ENCODE peak calls at places on chromosomes 5 and 9, in nine cellular contexts. One of them, this sample, is unnamed.

GRCh38 chr5:157219491-157220271 is 39.0 kb downstream of the ITK start:
- DNase-seq in Peyer's patch: no peak
- DNase-seq in coronary artery: no peak
- DNase-seq in GM13976: peak
- DNase-seq in A549: no peak
- DNase-seq in lower lobe of right lung: no peak
- DNase-seq in transverse colon: no peak
- DNase-seq in cardiac muscle cell: no peak
- DNase-seq in CD4-positive, alpha-beta T cell: no peak
- DNase-seq in this sample: no peak

GRCh38 chr5:149240354-149240998 is 31.2 kb upstream of the AFAP1L1 start:
- DNase-seq in Peyer's patch: peak
- DNase-seq in coronary artery: no peak
- DNase-seq in GM13976: peak
- DNase-seq in A549: no peak
- DNase-seq in lower lobe of right lung: peak
- DNase-seq in transverse colon: peak
- DNase-seq in cardiac muscle cell: no peak
- DNase-seq in CD4-positive, alpha-beta T cell: peak
- DNase-seq in this sample: no peak

GRCh38 chr9:16871358-16872151 is 1.1 kb upstream of the BNC2 start:
- DNase-seq in Peyer's patch: peak
- DNase-seq in coronary artery: peak
- DNase-seq in GM13976: peak
- DNase-seq in A549: peak
- DNase-seq in lower lobe of right lung: peak
- DNase-seq in transverse colon: peak
- DNase-seq in cardiac muscle cell: peak
- DNase-seq in CD4-positive, alpha-beta T cell: no peak
- DNase-seq in this sample: peak

GRCh38 chr5:73193592-73193991 is 20.6 kb downstream of the TMEM174 start:
- DNase-seq in Peyer's patch: no peak
- DNase-seq in coronary artery: no peak
- DNase-seq in GM13976: no peak
- DNase-seq in A549: no peak
- DNase-seq in lower lobe of right lung: no peak
- DNase-seq in transverse colon: no peak
- DNase-seq in cardiac muscle cell: no peak
- DNase-seq in CD4-positive, alpha-beta T cell: no peak
- DNase-seq in this sample: no peak

GRCh38 chr9:14888272-14888671 is 22.0 kb downstream of the FREM1 start:
- DNase-seq in Peyer's patch: no peak
- DNase-seq in coronary artery: no peak
- DNase-seq in GM13976: no peak
- DNase-seq in A549: no peak
- DNase-seq in lower lobe of right lung: no peak
- DNase-seq in transverse colon: no peak
- DNase-seq in cardiac muscle cell: no peak
- DNase-seq in CD4-positive, alpha-beta T cell: no peak
- DNase-seq in this sample: no peak

GRCh38 chr9:29006603-29007002 is 1433.3 kb upstream of the C9orf72 start:
- DNase-seq in Peyer's patch: no peak
- DNase-seq in coronary artery: no peak
- DNase-seq in GM13976: no peak
- DNase-seq in A549: peak
- DNase-seq in lower lobe of right lung: no peak
- DNase-seq in transverse colon: no peak
- DNase-seq in cardiac muscle cell: no peak
- DNase-seq in CD4-positive, alpha-beta T cell: no peak
- DNase-seq in this sample: no peak

GRCh38 chr5:107121793-107122519 is 548.8 kb downstream of the EFNA5 start:
- DNase-seq in Peyer's patch: no peak
- DNase-seq in coronary artery: no peak
- DNase-seq in GM13976: no peak
- DNase-seq in A549: no peak
- DNase-seq in lower lobe of right lung: no peak
- DNase-seq in transverse colon: no peak
- DNase-seq in cardiac muscle cell: no peak
- DNase-seq in CD4-positive, alpha-beta T cell: no peak
- DNase-seq in this sample: no peak

GRCh38 chr5:150492621-150493020 is 15.3 kb upstream of the NDST1 start:
- DNase-seq in Peyer's patch: no peak
- DNase-seq in coronary artery: no peak
- DNase-seq in GM13976: no peak
- DNase-seq in A549: peak
- DNase-seq in lower lobe of right lung: no peak
- DNase-seq in transverse colon: no peak
- DNase-seq in cardiac muscle cell: no peak
- DNase-seq in CD4-positive, alpha-beta T cell: no peak
- DNase-seq in this sample: no peak

GRCh38 chr5:15286659-15287058 is 213.3 kb upstream of the FBXL7 start:
- DNase-seq in Peyer's patch: no peak
- DNase-seq in coronary artery: no peak
- DNase-seq in GM13976: no peak
- DNase-seq in A549: no peak
- DNase-seq in lower lobe of right lung: no peak
- DNase-seq in transverse colon: no peak
- DNase-seq in cardiac muscle cell: peak
- DNase-seq in CD4-positive, alpha-beta T cell: no peak
- DNase-seq in this sample: no peak
- TF ChIP-seq CTCF in Peyer's patch: no peak
- TF ChIP-seq CTCF in coronary artery: no peak
- TF ChIP-seq CTCF in GM13976: no peak
- TF ChIP-seq CTCF in A549: no peak
- TF ChIP-seq CTCF in lower lobe of right lung: peak
- TF ChIP-seq CTCF in transverse colon: no peak
- TF ChIP-seq CTCF in cardiac muscle cell: peak
- TF ChIP-seq CTCF in CD4-positive, alpha-beta T cell: no peak
- TF ChIP-seq CTCF in this sample: no peak

GRCh38 chr5:40167283-40167682 is 512.4 kb upstream of the PTGER4 start:
- DNase-seq in Peyer's patch: no peak
- DNase-seq in coronary artery: no peak
- DNase-seq in GM13976: no peak
- DNase-seq in A549: no peak
- DNase-seq in lower lobe of right lung: no peak
- DNase-seq in transverse colon: no peak
- DNase-seq in cardiac muscle cell: no peak
- DNase-seq in CD4-positive, alpha-beta T cell: no peak
- DNase-seq in this sample: no peak

GRCh38 chr5:40160435-40160834 is 519.3 kb upstream of the PTGER4 start:
- DNase-seq in Peyer's patch: no peak
- DNase-seq in coronary artery: no peak
- DNase-seq in GM13976: no peak
- DNase-seq in A549: no peak
- DNase-seq in lower lobe of right lung: no peak
- DNase-seq in transverse colon: no peak
- DNase-seq in cardiac muscle cell: no peak
- DNase-seq in CD4-positive, alpha-beta T cell: no peak
- DNase-seq in this sample: no peak

GRCh38 chr5:40166757-40167156 is 513.0 kb upstream of the PTGER4 start:
- DNase-seq in Peyer's patch: no peak
- DNase-seq in coronary artery: no peak
- DNase-seq in GM13976: no peak
- DNase-seq in A549: no peak
- DNase-seq in lower lobe of right lung: no peak
- DNase-seq in transverse colon: no peak
- DNase-seq in cardiac muscle cell: no peak
- DNase-seq in CD4-positive, alpha-beta T cell: no peak
- DNase-seq in this sample: no peak

GRCh38 chr5:40165106-40165788 is 514.5 kb upstream of the PTGER4 start:
- DNase-seq in Peyer's patch: no peak
- DNase-seq in coronary artery: no peak
- DNase-seq in GM13976: no peak
- DNase-seq in A549: no peak
- DNase-seq in lower lobe of right lung: no peak
- DNase-seq in transverse colon: no peak
- DNase-seq in cardiac muscle cell: no peak
- DNase-seq in CD4-positive, alpha-beta T cell: no peak
- DNase-seq in this sample: no peak

DNA sequence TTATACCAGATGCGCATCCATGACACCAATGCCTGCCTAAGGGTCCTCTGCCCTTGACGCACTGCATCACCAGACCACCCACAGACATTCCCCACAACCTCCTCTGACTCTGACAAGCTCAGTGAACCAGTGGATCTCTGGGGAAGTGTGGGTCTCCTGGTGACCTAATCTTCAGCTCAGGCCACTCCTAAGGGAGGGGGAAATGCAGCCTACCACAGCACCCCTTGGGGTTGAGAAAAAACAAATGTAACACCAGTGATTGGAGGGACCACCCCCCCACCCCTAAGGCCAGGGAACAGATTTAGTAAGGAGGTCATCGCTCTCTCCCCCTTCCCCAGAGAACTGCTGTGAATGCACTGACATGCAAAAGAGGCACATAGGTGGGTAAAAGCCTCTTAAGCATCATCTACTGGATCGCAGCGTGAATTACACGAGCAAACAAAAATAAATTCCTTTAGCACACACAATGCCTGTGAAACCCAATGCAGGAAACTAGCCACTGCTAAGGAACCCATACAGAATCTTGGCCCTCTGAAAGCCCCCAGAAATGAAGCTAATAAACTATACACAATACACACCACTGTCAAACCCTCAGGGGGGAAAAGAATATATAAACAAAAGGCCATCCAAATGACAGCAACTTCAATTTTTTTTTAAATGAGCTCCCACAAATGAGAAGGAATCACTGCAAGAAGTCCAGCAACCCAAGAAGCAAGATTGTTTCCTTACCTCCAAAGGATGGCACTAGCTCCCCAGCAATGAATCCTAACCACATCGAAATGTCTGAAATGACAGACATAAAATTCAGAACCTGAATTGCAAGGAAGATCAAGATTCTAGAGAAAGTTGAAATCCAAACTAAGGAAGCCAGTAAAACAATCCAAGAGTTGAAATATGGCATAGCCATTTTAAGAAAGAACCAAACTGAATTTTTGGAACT is 513.7 kb upstream of the PTGER4 start:
- DNase-seq in Peyer's patch: no peak
- DNase-seq in coronary artery: no peak
- DNase-seq in GM13976: no peak
- DNase-seq in A549: peak
- DNase-seq in lower lobe of right lung: no peak
- DNase-seq in transverse colon: no peak
- DNase-seq in cardiac muscle cell: no peak
- DNase-seq in CD4-positive, alpha-beta T cell: no peak
- DNase-seq in this sample: no peak
- TF ChIP-seq CTCF in Peyer's patch: peak
- TF ChIP-seq CTCF in coronary artery: no peak
- TF ChIP-seq CTCF in GM13976: no peak
- TF ChIP-seq CTCF in A549: peak
- TF ChIP-seq CTCF in lower lobe of right lung: no peak
- TF ChIP-seq CTCF in transverse colon: no peak
- TF ChIP-seq CTCF in cardiac muscle cell: no peak
- TF ChIP-seq CTCF in CD4-positive, alpha-beta T cell: no peak
- TF ChIP-seq CTCF in this sample: no peak

GRCh38 chr9:132312873-132313272 is 41.9 kb downstream of the SETX start:
- DNase-seq in Peyer's patch: no peak
- DNase-seq in coronary artery: no peak
- DNase-seq in GM13976: no peak
- DNase-seq in A549: peak
- DNase-seq in lower lobe of right lung: no peak
- DNase-seq in transverse colon: no peak
- DNase-seq in cardiac muscle cell: no peak
- DNase-seq in CD4-positive, alpha-beta T cell: no peak
- DNase-seq in this sample: no peak
- TF ChIP-seq CTCF in Peyer's patch: no peak
- TF ChIP-seq CTCF in coronary artery: no peak
- TF ChIP-seq CTCF in GM13976: no peak
- TF ChIP-seq CTCF in A549: no peak
- TF ChIP-seq CTCF in lower lobe of right lung: no peak
- TF ChIP-seq CTCF in transverse colon: no peak
- TF ChIP-seq CTCF in cardiac muscle cell: peak
- TF ChIP-seq CTCF in CD4-positive, alpha-beta T cell: no peak
- TF ChIP-seq CTCF in this sample: peak

GRCh38 chr9:79470957-79471356 is 100.8 kb upstream of the TLE4 start:
- DNase-seq in Peyer's patch: no peak
- DNase-seq in coronary artery: no peak
- DNase-seq in GM13976: no peak
- DNase-seq in A549: no peak
- DNase-seq in lower lobe of right lung: no peak
- DNase-seq in transverse colon: no peak
- DNase-seq in cardiac muscle cell: no peak
- DNase-seq in CD4-positive, alpha-beta T cell: no peak
- DNase-seq in this sample: no peak

GRCh38 chr9:79473704-79474103 is 98.1 kb upstream of the TLE4 start:
- DNase-seq in Peyer's patch: no peak
- DNase-seq in coronary artery: no peak
- DNase-seq in GM13976: no peak
- DNase-seq in A549: no peak
- DNase-seq in lower lobe of right lung: no peak
- DNase-seq in transverse colon: no peak
- DNase-seq in cardiac muscle cell: no peak
- DNase-seq in CD4-positive, alpha-beta T cell: no peak
- DNase-seq in this sample: no peak

GRCh38 chr9:79469164-79469563 is 102.6 kb upstream of the TLE4 start:
- DNase-seq in Peyer's patch: no peak
- DNase-seq in coronary artery: no peak
- DNase-seq in GM13976: no peak
- DNase-seq in A549: no peak
- DNase-seq in lower lobe of right lung: no peak
- DNase-seq in transverse colon: no peak
- DNase-seq in cardiac muscle cell: no peak
- DNase-seq in CD4-positive, alpha-beta T cell: no peak
- DNase-seq in this sample: no peak

GRCh38 chr9:79477241-79477830 is 94.4 kb upstream of the TLE4 start:
- DNase-seq in Peyer's patch: no peak
- DNase-seq in coronary artery: no peak
- DNase-seq in GM13976: no peak
- DNase-seq in A549: no peak
- DNase-seq in lower lobe of right lung: no peak
- DNase-seq in transverse colon: no peak
- DNase-seq in cardiac muscle cell: no peak
- DNase-seq in CD4-positive, alpha-beta T cell: no peak
- DNase-seq in this sample: no peak

DNA sequence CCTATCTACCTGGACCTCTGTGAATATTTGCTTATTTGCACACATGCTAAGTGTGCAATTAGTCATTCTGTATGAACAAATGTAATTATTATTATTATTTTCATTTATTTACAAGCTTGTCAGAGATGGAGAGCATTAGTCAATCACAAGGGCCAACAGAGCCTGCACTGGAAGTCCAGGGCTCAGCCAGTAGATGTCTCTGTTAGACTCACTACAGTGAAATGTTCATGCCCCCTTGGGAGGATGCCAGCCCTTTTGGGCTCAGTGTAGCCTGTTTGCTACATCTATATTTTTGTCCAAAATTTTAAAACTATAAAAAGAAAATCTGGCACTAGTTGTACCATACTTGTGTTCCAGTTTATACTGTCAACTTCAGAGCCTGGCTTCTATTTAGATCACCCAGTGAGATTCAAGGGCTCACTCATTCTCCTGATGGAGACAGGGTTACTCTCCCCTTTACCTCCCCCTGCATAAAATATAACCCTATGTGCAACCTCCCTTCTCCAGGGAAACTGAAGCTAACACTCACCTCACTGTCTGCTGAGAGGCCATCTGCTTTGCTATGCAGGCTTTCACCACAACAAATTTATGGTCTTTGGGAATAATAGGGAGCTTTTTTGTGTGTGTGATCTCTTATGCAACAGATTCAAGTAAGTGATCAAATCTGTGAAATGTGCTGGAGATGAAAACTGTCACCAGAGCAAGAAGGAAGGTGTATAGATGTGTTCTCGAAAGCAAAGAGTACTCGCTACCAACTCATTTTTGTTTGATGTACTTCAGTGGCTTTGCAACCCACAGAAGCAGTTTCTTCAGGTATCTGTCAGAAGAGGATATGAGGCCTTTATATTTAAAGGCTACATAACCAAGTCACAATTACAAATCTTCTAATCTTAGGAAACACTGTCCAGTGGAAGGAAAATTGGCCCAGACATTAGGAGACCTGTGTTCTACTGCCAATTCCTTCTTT is 99.9 kb upstream of the TLE4 start:
- DNase-seq in Peyer's patch: peak
- DNase-seq in coronary artery: peak
- DNase-seq in GM13976: no peak
- DNase-seq in A549: no peak
- DNase-seq in lower lobe of right lung: peak
- DNase-seq in transverse colon: peak
- DNase-seq in cardiac muscle cell: peak
- DNase-seq in CD4-positive, alpha-beta T cell: peak
- DNase-seq in this sample: no peak
- TF ChIP-seq CTCF in Peyer's patch: no peak
- TF ChIP-seq CTCF in coronary artery: no peak
- TF ChIP-seq CTCF in GM13976: peak
- TF ChIP-seq CTCF in A549: peak
- TF ChIP-seq CTCF in lower lobe of right lung: peak
- TF ChIP-seq CTCF in transverse colon: no peak
- TF ChIP-seq CTCF in cardiac muscle cell: peak
- TF ChIP-seq CTCF in CD4-positive, alpha-beta T cell: peak
- TF ChIP-seq CTCF in this sample: no peak